ENCODE peak calls at places on chromosomes 16 and 17, in four cellular contexts. E is GM12878, W is HCT116, Y is K562. B is an unnamed sample.

GRCh38 chr16:11439790-11440656 is 94.8 kb downstream of the RMI2 start:
- DNase-seq in E (no peak), W (no peak), Y (no peak), B (no peak)

GRCh38 chr16:22203091-22203490 is 3.0 kb upstream of the EEF2K start:
- DNase-seq in E (no peak), W (no peak), Y (no peak), B (no peak)

GRCh38 chr16:3881499-3881995 is 1.0 kb upstream of the CREBBP start:
- DNase-seq in E (no peak), W (no peak), Y (peak), B (no peak)

GRCh38 chr17:72383053-72383847 is 262.4 kb downstream of the SOX9 start:
- DNase-seq in E (no peak), W (no peak), Y (no peak), B (no peak)

GRCh38 chr16:54286330-54287017 is at the start of gene IRX3:
- DNase-seq in E (no peak), W (peak), Y (no peak), B (peak)

GRCh38 chr17:28041844-28042656 is 427 bp upstream of the NLK start:
- DNase-seq in E (no peak), W (no peak), Y (no peak), B (no peak)

GRCh38 chr16:72856797-72857196 is 191.1 kb downstream of the ZFHX3 start:
- DNase-seq in E (no peak), W (no peak), Y (peak), B (no peak)

GRCh38 chr16:71499775-71500364 is 10.7 kb upstream of the ZNF19 start:
- DNase-seq in E (peak), W (peak), Y (peak), B (peak)

GRCh38 chr17:9313346-9313745 is 262.3 kb downstream of the STX8 start:
- DNase-seq in E (no peak), W (no peak), Y (no peak), B (no peak)

GRCh38 chr17:37507108-37507507 is 17.4 kb downstream of the DUSP14 start:
- DNase-seq in E (no peak), W (no peak), Y (no peak), B (no peak)
- TF ChIP-seq JUND in E (no peak), W (no peak), Y (no peak), B (no peak)

GRCh38 chr17:50887705-50888245 is 21.6 kb upstream of the TOB1 start:
- DNase-seq in E (no peak), W (no peak), Y (no peak), B (no peak)

GRCh38 chr17:50891577-50891989 is 25.4 kb upstream of the TOB1 start:
- DNase-seq in E (no peak), W (no peak), Y (peak), B (no peak)

GRCh38 chr17:50892101-50892776 is 26.1 kb upstream of the TOB1 start:
- DNase-seq in E (no peak), W (no peak), Y (peak), B (no peak)

GRCh38 chr17:50890675-50891516 is 24.7 kb upstream of the TOB1 start:
- DNase-seq in E (no peak), W (peak), Y (peak), B (no peak)

DNA sequence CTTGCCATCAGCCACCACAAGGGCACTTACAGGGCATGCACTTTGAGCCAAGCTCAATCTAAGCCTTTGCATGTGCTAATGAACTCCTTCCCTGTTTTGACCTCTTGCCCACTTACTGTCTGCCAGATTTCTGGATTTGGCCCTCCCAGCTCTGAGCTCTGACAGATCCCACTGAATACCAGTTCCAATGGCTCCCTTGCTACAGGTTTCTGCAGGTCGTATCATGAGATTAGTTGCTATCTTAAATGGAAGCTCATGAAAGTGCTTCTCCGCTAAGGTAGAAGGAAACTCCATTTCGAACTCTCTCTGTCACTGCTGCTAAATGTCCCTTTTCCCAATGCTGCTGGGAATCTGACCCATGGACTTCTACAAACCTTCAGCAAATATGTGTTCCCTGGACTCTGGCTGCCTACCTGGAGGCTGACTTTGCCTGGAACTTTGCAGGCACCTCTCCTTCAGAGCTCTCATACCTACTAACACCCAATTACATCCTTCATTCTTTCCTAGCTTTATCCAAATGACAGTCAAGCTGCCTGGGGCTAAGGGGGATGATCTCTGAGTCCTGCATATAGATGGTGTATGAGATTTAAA is 23.5 kb upstream of the TOB1 start:
- DNase-seq in E (no peak), W (no peak), Y (peak), B (no peak)
- TF ChIP-seq EGR1 in E (no peak), W (no peak), Y (no peak), B (no peak)

DNA sequence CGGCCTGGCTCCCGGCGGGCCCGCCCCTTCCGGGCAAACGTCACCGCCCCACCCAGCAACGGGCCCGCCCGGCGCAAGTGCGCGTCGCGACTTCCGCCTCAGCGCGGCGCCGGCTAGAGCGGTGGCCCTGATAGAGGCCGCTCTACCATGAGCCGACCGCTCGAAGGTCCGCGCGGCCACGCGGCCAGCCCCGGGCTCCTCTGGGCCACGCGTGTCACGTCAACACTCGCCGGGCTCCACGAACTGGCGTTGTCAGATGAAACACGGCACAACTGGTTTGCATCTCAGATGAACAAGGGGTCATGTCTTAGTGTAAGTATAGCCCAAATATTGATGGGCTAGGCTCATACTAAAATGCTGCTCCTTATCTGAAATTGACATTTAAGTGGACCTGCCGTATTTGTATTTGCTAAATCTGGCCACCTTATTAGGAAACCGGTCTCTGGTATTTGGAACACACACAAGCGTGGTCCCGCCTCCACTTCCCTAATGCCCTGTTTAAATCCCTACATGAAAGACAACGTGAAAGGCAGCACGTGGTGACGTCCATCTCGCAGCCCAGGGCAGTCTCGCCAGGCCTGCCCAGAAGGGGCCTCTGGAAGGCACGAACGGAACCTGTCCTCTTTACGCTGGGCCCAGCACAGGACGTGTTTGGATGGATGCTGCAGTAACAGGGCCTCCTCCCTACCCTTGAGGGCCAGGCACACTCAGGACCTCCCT is at the start of gene ZNF598:
- DNase-seq in E (no peak), W (peak), Y (peak), B (peak)
- TF ChIP-seq JUND in E (no peak), W (no peak), Y (no peak), B (no peak)

DNA sequence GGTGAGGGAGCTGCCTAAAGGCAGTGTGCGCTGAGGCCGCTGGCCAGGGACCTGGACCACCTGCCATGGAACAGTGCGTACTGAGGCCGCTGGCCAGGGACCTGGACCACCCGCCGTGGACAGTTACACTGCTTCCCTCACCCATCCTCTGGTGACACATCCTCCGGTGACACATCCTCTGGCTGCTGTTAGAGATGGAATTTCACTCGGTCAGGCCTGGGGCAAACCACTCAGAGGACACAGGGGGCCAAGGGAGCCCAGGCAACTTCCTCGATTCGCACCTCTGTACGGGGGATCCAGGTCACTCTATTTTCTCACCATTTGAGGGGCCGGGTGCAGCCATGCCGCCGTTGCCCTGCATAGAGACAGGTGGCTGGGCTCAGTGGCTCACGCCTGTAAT is 32.4 kb upstream of the RPTOR start:
- DNase-seq in E (no peak), W (no peak), Y (no peak), B (no peak)
- TF ChIP-seq EGR1 in E (no peak), W (no peak), Y (no peak), B (no peak)

GRCh38 chr16:50167603-50168002 is 14.5 kb downstream of the TENT4B start:
- DNase-seq in E (no peak), W (no peak), Y (no peak), B (no peak)
- TF ChIP-seq JUND in E (no peak), W (no peak), Y (no peak), B (no peak)

GRCh38 chr17:5283531-5284315 is 1.6 kb downstream of the RABEP1 start:
- DNase-seq in E (no peak), W (no peak), Y (no peak), B (no peak)
- TF ChIP-seq EGR1 in E (no peak), W (no peak), Y (no peak), B (no peak)

GRCh38 chr16:50255538-50255937 is 10.8 kb upstream of the ADCY7 start:
- DNase-seq in E (no peak), W (no peak), Y (no peak), B (no peak)
- TF ChIP-seq JUND in E (no peak), W (no peak), Y (no peak), B (no peak)

DNA sequence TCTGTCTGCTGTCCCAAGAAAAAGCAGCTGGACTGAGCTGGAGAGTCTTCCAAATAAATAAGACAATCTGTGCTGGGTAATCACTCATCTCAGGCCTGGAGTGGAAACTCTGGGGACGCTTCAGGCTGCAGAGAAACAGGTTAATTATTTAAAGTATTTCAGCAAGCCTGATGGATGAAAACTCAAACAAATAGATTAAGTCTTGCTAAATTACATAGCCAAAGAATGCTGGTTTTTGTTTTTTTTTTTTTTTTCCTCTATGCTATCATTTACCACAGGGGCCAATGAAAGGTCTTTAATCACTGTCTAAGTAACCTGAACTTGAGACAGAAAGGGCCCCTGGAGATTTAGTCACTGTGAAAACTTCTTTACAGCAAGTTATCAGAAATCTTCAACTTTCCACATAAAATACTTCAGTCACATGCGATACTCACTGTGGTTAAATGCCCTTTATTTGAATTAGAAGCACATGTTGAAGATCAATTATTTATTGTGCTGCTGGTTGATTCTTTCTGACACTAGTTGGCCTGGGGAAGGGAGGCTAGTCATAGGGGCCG is 30.9 kb upstream of the KCNJ2 start:
- DNase-seq in E (no peak), W (no peak), Y (no peak), B (no peak)
- TF ChIP-seq EGR1 in E (no peak), W (no peak), Y (no peak), B (no peak)

DNA sequence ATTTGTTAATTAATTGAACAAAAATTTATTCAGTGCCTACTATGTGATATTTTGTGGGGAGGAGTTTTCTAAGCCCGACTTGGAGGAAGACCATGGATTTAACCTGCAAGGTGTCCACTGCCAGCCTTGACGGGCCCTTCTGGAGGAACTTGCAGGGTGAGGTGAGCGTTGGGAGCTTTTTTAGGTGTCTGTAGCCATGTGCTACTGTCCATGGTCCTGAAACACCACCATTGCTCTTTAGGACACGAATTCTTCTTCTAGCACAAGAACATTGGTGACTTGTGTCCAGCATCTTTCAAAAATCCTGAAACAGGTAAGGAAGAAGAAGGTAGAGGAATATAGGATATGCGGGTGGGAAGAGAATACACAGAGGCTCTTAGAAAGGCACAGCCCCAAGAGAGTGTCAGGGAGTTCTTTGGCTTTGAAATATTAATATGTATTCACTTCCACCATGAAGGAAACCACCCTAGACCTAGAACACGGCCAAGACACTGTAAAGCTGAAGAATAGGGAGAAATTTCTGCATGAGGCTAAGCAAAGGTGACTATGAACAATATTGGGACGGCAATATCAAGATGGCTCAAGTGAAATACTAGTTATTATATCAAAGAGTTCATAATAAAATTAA is 27.9 kb upstream of the OR4D1 start:
- DNase-seq in E (no peak), W (peak), Y (peak), B (no peak)
- TF ChIP-seq JUND in E (no peak), W (no peak), Y (no peak), B (no peak)

DNA sequence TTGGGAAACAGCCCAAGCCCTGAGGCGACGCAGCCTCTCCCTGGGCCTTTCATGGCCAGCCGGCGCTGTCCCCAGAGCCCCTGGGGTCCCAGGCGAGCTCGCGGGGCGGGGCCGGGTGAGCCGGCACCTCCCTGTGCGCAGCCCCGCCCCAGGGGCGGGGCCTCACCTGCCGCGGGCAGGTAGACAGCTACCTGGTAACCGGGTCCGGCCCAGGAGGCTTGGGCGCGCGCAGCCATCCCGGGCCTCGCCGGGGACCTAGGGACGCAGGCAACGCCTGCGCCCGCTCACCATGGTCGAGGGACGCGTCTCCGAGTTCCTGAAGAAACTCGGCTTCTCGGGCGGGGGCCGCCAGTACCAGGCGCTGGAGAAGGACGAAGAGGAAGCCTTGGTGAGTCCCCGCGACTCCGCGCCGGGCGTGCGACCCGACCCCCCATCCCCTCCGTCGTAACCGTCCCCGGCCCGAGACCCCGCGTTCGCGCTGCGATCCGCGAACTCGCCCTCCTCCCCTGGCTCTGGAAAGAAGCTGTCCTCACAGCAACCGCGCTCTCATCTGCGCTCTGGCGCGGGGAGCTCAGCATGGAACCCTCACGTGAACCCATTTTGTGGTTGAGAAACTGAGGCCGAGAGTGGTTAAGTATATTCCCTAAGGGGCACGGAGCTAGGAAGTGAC is at the start of gene ATP2C2:
- DNase-seq in E (no peak), W (peak), Y (no peak), B (peak)
- TF ChIP-seq EGR1 in E (no peak), W (no peak), Y (no peak), B (no peak)

B was measured in H1.